ENCODE peak calls at places on chromosomes 12 and 14, in nine cellular contexts. T is psoas muscle; K is stimulated activated CD4-positive, alpha-beta T cell treated with anti-CD3 and anti-CD28 coated beads, TNF-alpha, amount 100 ng/mL, for 24 hours; S is MCF 10A; E is lower leg skin; D is fibroblast of pulmonary artery; I is progenitor cell of endocrine pancreas; Y is mesothelial cell of epicardium; A is choroid plexus epithelial cell. Z is an unnamed sample.

GRCh38 chr14:75134644-75135043 is 7.8 kb upstream of the NEK9 start:
- DNase-seq in I (no peak), A (no peak), S (peak; percentile 73), Y (no peak), D (no peak), E (no peak), K (no peak), T (no peak), Z (no peak)

GRCh38 chr12:109940339-109940923 is 40.4 kb downstream of the TCHP start:
- DNase-seq in A (no peak), Y (no peak), E (no peak), D (no peak), T (no peak), K (no peak), I (no peak), S (no peak), Z (no peak)

GRCh38 chr12:91896725-91897515 is 248.7 kb downstream of the BTG1 start:
- DNase-seq in K (no peak), A (no peak), E (peak; percentile 89), Y (no peak), T (no peak), S (no peak), D (peak; percentile 64), I (no peak), Z (no peak)

GRCh38 chr14:49975286-49975685 is 82.4 kb downstream of the ARF6 start:
- DNase-seq in S (peak; percentile 62), A (peak; percentile 95), Y (no peak), K (no peak), I (no peak), D (peak; percentile 89), E (peak; percentile 26), T (no peak), Z (no peak)

GRCh38 chr12:73863541-73863940 is 674.1 kb upstream of the ATXN7L3B start:
- DNase-seq in A (peak; percentile 21), D (peak; percentile 34), I (no peak), S (peak; percentile 64), T (no peak), E (no peak), Y (no peak), K (no peak), Z (no peak)

GRCh38 chr14:104091061-104091926 is 5.8 kb downstream of the ASPG start:
- DNase-seq in E (no peak), S (no peak), K (no peak), D (no peak), T (no peak), Y (no peak), A (no peak), I (no peak), Z (no peak)

GRCh38 chr12:6428326-6428725 is 16.4 kb upstream of the CD27 start:
- DNase-seq in K (no peak), Y (no peak), T (no peak), E (no peak), D (no peak), I (no peak), A (no peak), S (no peak), Z (no peak)

GRCh38 chr12:3455312-3455711 is 35.7 kb upstream of the PRMT8 start:
- DNase-seq in K (no peak), I (no peak), A (no peak), S (peak; percentile 96), E (no peak), T (no peak), Y (no peak), D (no peak), Z (no peak)

GRCh38 chr14:101774006-101774755 is 12.7 kb downstream of the PPP2R5C start:
- DNase-seq in A (no peak), D (no peak), I (no peak), E (no peak), T (no peak), K (no peak), S (no peak), Y (no peak), Z (no peak)

GRCh38 chr14:74940956-74941565 is 14.3 kb downstream of the PGF start:
- DNase-seq in Y (no peak), A (no peak), D (no peak), K (no peak), I (no peak), S (no peak), E (no peak), T (peak; percentile 55), Z (no peak)

GRCh38 chr12:13539051-13539450 is 342.5 kb downstream of the EMP1 start:
- DNase-seq in S (peak; percentile 5), T (no peak), E (no peak), D (no peak), A (no peak), K (no peak), Y (no peak), I (no peak), Z (no peak)

GRCh38 chr12:100573499-100574261 is at the start of gene GAS2L3:
- DNase-seq in K (no peak), I (peak; percentile 85), S (peak; percentile 91), E (peak; percentile 96), T (peak; percentile 92), A (peak; percentile 81), D (peak; percentile 84), Y (peak; percentile 73), Z (peak; percentile 88)

GRCh38 chr14:102362084-102362483 is 606 bp downstream of the CINP start:
- DNase-seq in S (peak; percentile 30), E (no peak), I (no peak), T (no peak), K (peak; percentile 52), Y (no peak), A (peak; percentile 29), D (peak; percentile 16), Z (no peak)

GRCh38 chr12:80894179-80894578 is 43.6 kb downstream of the LIN7A start:
- DNase-seq in D (no peak), E (no peak), Y (no peak), K (no peak), T (no peak), S (no peak), A (no peak), I (no peak), Z (no peak)

GRCh38 chr14:99612737-99613330 is 8.8 kb upstream of the CCDC85C start:
- DNase-seq in I (no peak), Y (no peak), E (no peak), T (no peak), K (no peak), A (peak; percentile 50), D (peak; percentile 69), S (peak; percentile 73), Z (no peak)

GRCh38 chr12:130658106-130658505 is 58.0 kb downstream of the RIMBP2 start:
- DNase-seq in I (no peak), E (no peak), D (no peak), A (no peak), K (no peak), T (no peak), S (no peak), Y (no peak), Z (no peak)

GRCh38 chr12:111406474-111407370 is 999 bp downstream of the SH2B3 start:
- DNase-seq in A (no peak), K (peak; percentile 41), Y (no peak), E (no peak), T (peak; percentile 70), S (no peak), D (no peak), I (no peak), Z (peak; percentile 35)

GRCh38 chr14:84622357-84622756 is 907.6 kb upstream of the FLRT2 start:
- DNase-seq in K (no peak), I (no peak), T (no peak), E (no peak), S (no peak), D (no peak), Y (no peak), A (no peak), Z (no peak)

GRCh38 chr12:6532927-6533652 is 1.2 kb upstream of the GAPDH start:
- DNase-seq in I (peak; percentile 55), E (peak; percentile 85), S (peak; percentile 85), A (peak; percentile 54), D (peak; percentile 60), Y (no peak), K (no peak), T (peak; percentile 81), Z (peak; percentile 70)

GRCh38 chr12:49622501-49623141 is 740 bp upstream of the PRPF40B start:
- DNase-seq in K (peak; percentile 19), T (no peak), D (no peak), S (no peak), I (no peak), Y (no peak), A (peak; percentile 13), E (peak; percentile 87), Z (peak; percentile 32)

GRCh38 chr12:7439579-7440505 is 4.1 kb downstream of the CD163L1 start:
- DNase-seq in I (peak; percentile 83), K (no peak), Y (peak; percentile 27), S (no peak), D (peak; percentile 60), T (no peak), E (no peak), A (peak; percentile 69), Z (peak; percentile 76)

GRCh38 chr12:65631621-65632111 is 192.6 kb upstream of the HMGA2 start:
- DNase-seq in D (peak; percentile 98), Y (no peak), K (no peak), S (peak; percentile 100), T (no peak), E (no peak), I (no peak), A (peak; percentile 99), Z (no peak)

GRCh38 chr14:76456200-76456599 is 80.3 kb downstream of the ESRRB start:
- DNase-seq in K (peak; percentile 8), D (peak; percentile 34), E (no peak), A (peak; percentile 38), I (peak; percentile 39), T (no peak), Y (no peak), S (peak; percentile 62), Z (peak; percentile 53)

GRCh38 chr14:74852922-74853530 is 22.9 kb downstream of the PROX2 start:
- DNase-seq in E (no peak), S (no peak), Y (no peak), D (peak; percentile 56), T (no peak), K (no peak), A (peak; percentile 82), I (no peak), Z (no peak)

GRCh38 chr14:91349481-91350074 is 68.0 kb downstream of the CCDC88C start:
- DNase-seq in I (no peak), D (no peak), S (no peak), A (no peak), T (no peak), K (peak; percentile 43), E (no peak), Y (no peak), Z (no peak)

Z was measured in K562.